ENCODE peak calls at places on chromosomes 1 and 21, in four cellular contexts. Y is HT1080; L is activated T-cell treated with anti-CD3 and anti-CD28 coated beads, Interleukin-2, amount 50 U/mL, for 48 hours; T is left lung. F is an unnamed sample.

GRCh38 chr1:48202030-48202752 is 20.3 kb upstream of the SLC5A9 start:
- DNase-seq in T (peak; percentile 81), Y (peak; percentile 77), L (peak; percentile 71), F (peak; percentile 85)

GRCh38 chr21:33976082-33976979 is 60.7 kb upstream of the ATP5PO start:
- DNase-seq in Y (peak; percentile 97), T (no peak), L (peak; percentile 71), F (peak; percentile 92)

GRCh38 chr1:164706596-164706995 is 147.6 kb downstream of the PBX1 start:
- DNase-seq in Y (no peak), T (no peak), L (no peak), F (no peak)

GRCh38 chr21:35002879-35003722 is 46.0 kb downstream of the RUNX1 start:
- DNase-seq in L (no peak), Y (peak; percentile 56), T (no peak), F (no peak)

GRCh38 chr1:171433451-171433850 is 51.9 kb upstream of the PRRC2C start:
- DNase-seq in Y (peak; percentile 80), T (no peak), L (no peak), F (peak; percentile 61)

GRCh38 chr1:172893146-172893841 is 157.4 kb downstream of the TNFSF18 start:
- DNase-seq in Y (peak; percentile 46), L (no peak), T (no peak), F (peak; percentile 85)

GRCh38 chr1:244368279-244368678 is 83.4 kb downstream of the ADSS2 start:
- DNase-seq in T (no peak), L (no peak), Y (no peak), F (no peak)

GRCh38 chr1:240962086-240962485 is 350.1 kb upstream of the GREM2 start:
- DNase-seq in L (no peak), T (no peak), Y (no peak), F (no peak)

GRCh38 chr1:117051224-117052064 is 8.7 kb upstream of the TTF2 start:
- DNase-seq in T (peak; percentile 65), L (peak; percentile 52), Y (peak; percentile 44), F (no peak)

GRCh38 chr1:8249838-8250237 is 68.1 kb upstream of the SLC45A1 start:
- DNase-seq in T (no peak), L (no peak), Y (no peak), F (no peak)

GRCh38 chr1:9890224-9890731 is 19.8 kb downstream of the CTNNBIP1 start:
- DNase-seq in T (no peak), Y (peak; percentile 95), L (no peak), F (peak; percentile 96)

GRCh38 chr1:152071123-152071522 is 17.7 kb downstream of the TCHHL1 start:
- DNase-seq in L (no peak), T (no peak), Y (no peak), F (no peak)

GRCh38 chr1:153771841-153772593 is 3.2 kb upstream of the SLC27A3 start:
- DNase-seq in L (no peak), Y (no peak), T (no peak), F (no peak)

GRCh38 chr1:152112101-152112884 is 3.0 kb downstream of the TCHH start:
- DNase-seq in T (peak; percentile 65), Y (no peak), L (peak; percentile 26), F (no peak)

GRCh38 chr1:37752583-37753471 is 12.1 kb downstream of the EPHA10 start:
- DNase-seq in T (peak; percentile 84), L (peak; percentile 57), Y (no peak), F (no peak)

GRCh38 chr1:207853372-207853757 is 57.6 kb downstream of the CD34 start:
- DNase-seq in Y (no peak), T (no peak), L (no peak), F (no peak)

GRCh38 chr1:48878191-48878940 is 101.7 kb upstream of the BEND5 start:
- DNase-seq in T (no peak), Y (peak; percentile 96), L (no peak), F (peak; percentile 95)

GRCh38 chr1:7407980-7408770 is 362.9 kb upstream of the VAMP3 start:
- DNase-seq in T (no peak), Y (no peak), L (peak; percentile 3), F (no peak)

GRCh38 chr1:30371179-30371788 is 352.1 kb downstream of the MATN1 start:
- DNase-seq in L (no peak), Y (no peak), T (no peak), F (no peak)

GRCh38 chr1:248805905-248806304 is 19.8 kb downstream of the SH3BP5L start:
- DNase-seq in L (no peak), T (no peak), Y (no peak), F (no peak)

GRCh38 chr21:45883090-45883489 is 98.5 kb upstream of the COL6A1 start:
- DNase-seq in T (no peak), Y (no peak), L (no peak), F (no peak)

GRCh38 chr1:16101618-16102017 is 28.2 kb upstream of the FAM131C start:
- DNase-seq in T (no peak), Y (no peak), L (no peak), F (no peak)

GRCh38 chr1:32221980-32222751 is at the start of the genes EIF3I and TMEM234:
- DNase-seq in L (peak; percentile 90), T (peak; percentile 95), Y (peak; percentile 87), F (peak; percentile 92)

GRCh38 chr1:84995484-84996334 is 1.2 kb downstream of the MCOLN2 start:
- DNase-seq in T (no peak), Y (no peak), L (no peak), F (peak; percentile 2)

GRCh38 chr1:32151319-32151787 is 28.1 kb upstream of the TXLNA start:
- DNase-seq in T (no peak), L (no peak), Y (peak; percentile 17), F (peak; percentile 53)